ENCODE peak calls at places on chromosomes 13 and 19, in seven cellular contexts. Y is psoas muscle; M is esophagus muscularis mucosa; I is A673; Z is left lung; N is CD8-positive, alpha-beta T cell; J is foreskin fibroblast. O is an unnamed sample.

GRCh38 chr13:88887045-88887662 is 1216.0 kb downstream of the SLITRK5 start:
- DNase-seq in Y (peak; percentile 14), M (no peak), I (no peak), Z (no peak), N (no peak), J (no peak), O (no peak)

GRCh38 chr13:109875746-109876145 is 89.4 kb upstream of the IRS2 start:
- DNase-seq in Y (no peak), M (peak; percentile 83), I (no peak), Z (no peak), N (no peak), J (no peak), O (no peak)

GRCh38 chr13:113630296-113630695 is 27.7 kb downstream of the ATP4B start:
- DNase-seq in Y (peak; percentile 24), M (no peak), I (no peak), Z (peak; percentile 26), N (no peak), J (no peak), O (no peak)

GRCh38 chr13:26604784-26605183 is 47.3 kb downstream of the WASF3 start:
- DNase-seq in Y (peak; percentile 87), M (no peak), I (no peak), Z (no peak), N (no peak), J (no peak), O (no peak)

GRCh38 chr13:65926750-65927171 is 1303.4 kb downstream of the PCDH9 start:
- DNase-seq in Y (peak; percentile 28), M (no peak), I (no peak), Z (peak; percentile 32), N (no peak), J (peak; percentile 33), O (no peak)

GRCh38 chr13:37409756-37410155 is 188.8 kb downstream of the POSTN start:
- DNase-seq in Y (no peak), M (no peak), I (peak; percentile 17), Z (no peak), N (no peak), J (peak; percentile 43), O (no peak)

GRCh38 chr19:13841339-13842293 is 35.3 kb upstream of the NANOS3 start:
- DNase-seq in Y (peak; percentile 91), M (no peak), I (no peak), Z (peak; percentile 77), N (no peak), J (peak; percentile 68), O (no peak)

GRCh38 chr13:40187836-40188591 is 478.4 kb downstream of the FOXO1 start:
- DNase-seq in Y (no peak), M (no peak), I (no peak), Z (no peak), N (no peak), J (no peak), O (no peak)

GRCh38 chr13:79830426-79830825 is 349.5 kb downstream of the NDFIP2 start:
- DNase-seq in Y (no peak), M (no peak), I (no peak), Z (no peak), N (no peak), J (no peak), O (no peak)

GRCh38 chr19:49881186-49881585 is 3.7 kb downstream of the TBC1D17 start:
- DNase-seq in Y (peak; percentile 51), M (no peak), I (no peak), Z (no peak), N (no peak), J (no peak), O (no peak)

GRCh38 chr19:42203700-42204099 is 13.8 kb downstream of the DEDD2 start:
- DNase-seq in Y (no peak), M (no peak), I (no peak), Z (no peak), N (no peak), J (no peak), O (no peak)

GRCh38 chr19:46202872-46203860 is 26.4 kb upstream of the IGFL1 start:
- DNase-seq in Y (no peak), M (no peak), I (no peak), Z (no peak), N (no peak), J (no peak), O (no peak)

GRCh38 chr13:45705936-45706335 is 3.8 kb downstream of the CBY2 start:
- DNase-seq in Y (no peak), M (peak; percentile 90), I (no peak), Z (no peak), N (no peak), J (no peak), O (no peak)

GRCh38 chr13:47218611-47219010 is 321.8 kb upstream of the HTR2A start:
- DNase-seq in Y (no peak), M (no peak), I (no peak), Z (no peak), N (no peak), J (peak; percentile 9), O (no peak)

GRCh38 chr13:40562975-40563349 is 103.5 kb downstream of the FOXO1 start:
- DNase-seq in Y (peak; percentile 63), M (no peak), I (no peak), Z (no peak), N (no peak), J (no peak), O (peak; percentile 15)

GRCh38 chr13:85362980-85363379 is 436.2 kb downstream of the SLITRK6 start:
- DNase-seq in Y (no peak), M (no peak), I (no peak), Z (no peak), N (no peak), J (no peak), O (no peak)

GRCh38 chr13:109500146-109500773 is 286.1 kb downstream of the IRS2 start:
- DNase-seq in Y (no peak), M (no peak), I (peak; percentile 24), Z (no peak), N (no peak), J (peak; percentile 20), O (no peak)

GRCh38 chr13:51118809-51119431 is 7.8 kb upstream of the C13orf42 start:
- DNase-seq in Y (no peak), M (no peak), I (no peak), Z (no peak), N (no peak), J (no peak), O (no peak)

GRCh38 chr19:7394728-7395359 is 46.1 kb downstream of the ARHGEF18 start:
- DNase-seq in Y (peak; percentile 94), M (peak; percentile 94), I (peak; percentile 89), Z (peak; percentile 88), N (peak; percentile 79), J (peak; percentile 96), O (peak; percentile 94)

GRCh38 chr19:33365676-33366075 is 7.8 kb upstream of the CEBPG start:
- DNase-seq in Y (no peak), M (no peak), I (no peak), Z (no peak), N (no peak), J (no peak), O (no peak)

GRCh38 chr13:43339843-43340550 is 316.6 kb downstream of the DNAJC15 start:
- DNase-seq in Y (no peak), M (no peak), I (no peak), Z (no peak), N (no peak), J (peak; percentile 29), O (no peak)

DNA sequence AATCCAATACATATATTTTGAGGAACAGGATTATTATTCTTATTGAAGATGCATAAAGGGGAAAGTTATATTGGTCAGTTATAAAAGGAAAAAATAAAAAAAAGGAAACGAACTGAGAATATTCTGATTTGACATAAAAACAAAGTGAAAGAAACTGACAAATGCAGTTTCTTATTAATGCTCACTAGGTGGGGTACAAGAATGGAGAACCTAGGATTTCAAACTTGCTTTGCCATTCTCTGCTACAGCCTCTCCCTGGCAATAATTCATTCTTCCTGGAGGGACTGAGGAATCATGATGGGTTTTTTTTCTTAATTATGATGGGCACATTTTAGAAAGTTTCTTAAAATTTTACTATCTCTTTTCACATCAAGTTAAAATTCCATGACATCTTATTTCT is 154.9 kb downstream of the PCDH9 start:
- DNase-seq in Y (no peak), M (no peak), I (no peak), Z (no peak), N (no peak), J (peak; percentile 19), O (no peak)
- TF ChIP-seq CTCF in Y (peak; percentile 10), M (peak; percentile 31), I (no peak), Z (no peak), N (no peak), J (no peak), O (no peak)

GRCh38 chr13:24741016-24741662 is 22.8 kb upstream of the RNF17 start:
- DNase-seq in Y (no peak), M (no peak), I (peak; percentile 29), Z (no peak), N (no peak), J (no peak), O (no peak)
- TF ChIP-seq CTCF in Y (no peak), M (no peak), I (peak; percentile 54), Z (no peak), N (no peak), J (no peak), O (peak; percentile 70)

GRCh38 chr13:20773194-20774080 is at the start of gene EEF1AKMT1:
- DNase-seq in Y (peak; percentile 98), M (peak; percentile 95), I (peak; percentile 96), Z (peak; percentile 95), N (peak; percentile 91), J (peak; percentile 98), O (peak; percentile 97)
- TF ChIP-seq CTCF in Y (no peak), M (peak; percentile 19), I (no peak), Z (no peak), N (no peak), J (no peak), O (no peak)

GRCh38 chr13:60990032-60990733 is 425.5 kb downstream of the PCDH20 start:
- DNase-seq in Y (no peak), M (no peak), I (peak; percentile 29), Z (no peak), N (no peak), J (no peak), O (no peak)
- TF ChIP-seq CTCF in Y (no peak), M (no peak), I (peak; percentile 39), Z (no peak), N (no peak), J (no peak), O (peak; percentile 21)

DNA sequence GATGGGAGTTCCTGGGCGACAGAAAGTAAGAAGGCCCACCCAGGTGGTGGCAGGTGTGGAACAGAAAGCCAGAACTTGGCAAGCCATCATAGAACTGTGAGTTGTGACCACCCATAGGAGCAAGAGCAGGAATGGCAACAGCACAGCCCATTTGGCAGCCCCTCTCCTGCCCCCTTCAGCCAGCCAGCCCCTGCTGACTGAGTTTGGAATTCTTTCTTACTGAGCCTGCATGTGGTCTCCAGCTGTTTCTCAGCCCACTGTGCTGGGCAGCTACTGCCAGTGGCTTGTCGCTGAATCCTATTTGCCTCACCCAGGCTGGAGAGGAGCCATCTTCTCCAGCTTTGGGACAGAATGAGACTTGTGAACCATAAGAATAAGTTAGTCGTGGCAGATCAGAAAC is 28.3 kb downstream of the CNMD start:
- DNase-seq in Y (no peak), M (no peak), I (no peak), Z (no peak), N (no peak), J (no peak), O (no peak)
- TF ChIP-seq CTCF in Y (no peak), M (no peak), I (no peak), Z (no peak), N (no peak), J (no peak), O (no peak)

GRCh38 chr13:27960362-27961226 is 8.5 kb downstream of the CDX2 start:
- DNase-seq in Y (no peak), M (no peak), I (peak; percentile 37), Z (no peak), N (no peak), J (peak; percentile 28), O (peak; percentile 47)
- TF ChIP-seq CTCF in Y (peak; percentile 39), M (no peak), I (peak; percentile 71), Z (peak; percentile 11), N (no peak), J (no peak), O (peak; percentile 42)